ENCODE peak calls at places on chromosome 10, in five cellular contexts. One of them, this sample, is unnamed.

GRCh38 chr10:117675516-117675915 is 133.0 kb downstream of the EMX2 start:
- DNase-seq in HCT116: no peak
- DNase-seq in fibroblast of mammary gland: no peak
- DNase-seq in neural crest cell: no peak
- DNase-seq in CD4-positive, alpha-beta T cell: no peak
- DNase-seq in this sample: no peak

GRCh38 chr10:108039821-108040584 is 875.5 kb upstream of the SORCS1 start:
- DNase-seq in HCT116: no peak
- DNase-seq in fibroblast of mammary gland: no peak
- DNase-seq in neural crest cell: no peak
- DNase-seq in CD4-positive, alpha-beta T cell: no peak
- DNase-seq in this sample: no peak

GRCh38 chr10:66252986-66253385 is 672.9 kb upstream of the LRRTM3 start:
- DNase-seq in HCT116: no peak
- DNase-seq in fibroblast of mammary gland: no peak
- DNase-seq in CD4-positive, alpha-beta T cell: no peak
- DNase-seq in neural crest cell: no peak
- DNase-seq in this sample: no peak

GRCh38 chr10:71222541-71223364 is 10.4 kb downstream of the UNC5B start:
- DNase-seq in HCT116: no peak
- DNase-seq in CD4-positive, alpha-beta T cell: no peak
- DNase-seq in fibroblast of mammary gland: peak; percentile 44
- DNase-seq in neural crest cell: no peak
- DNase-seq in this sample: no peak

GRCh38 chr10:80265740-80266512 is 23.5 kb downstream of the MAT1A start:
- DNase-seq in fibroblast of mammary gland: no peak
- DNase-seq in HCT116: no peak
- DNase-seq in CD4-positive, alpha-beta T cell: no peak
- DNase-seq in neural crest cell: peak; percentile 14
- DNase-seq in this sample: no peak

GRCh38 chr10:84783909-84784308 is 455.5 kb downstream of the CCSER2 start:
- DNase-seq in neural crest cell: no peak
- DNase-seq in HCT116: no peak
- DNase-seq in CD4-positive, alpha-beta T cell: no peak
- DNase-seq in fibroblast of mammary gland: no peak
- DNase-seq in this sample: no peak

GRCh38 chr10:13891542-13892431 is 305.0 kb downstream of the PRPF18 start:
- DNase-seq in neural crest cell: peak; percentile 24
- DNase-seq in CD4-positive, alpha-beta T cell: no peak
- DNase-seq in fibroblast of mammary gland: peak; percentile 18
- DNase-seq in HCT116: no peak
- DNase-seq in this sample: no peak

GRCh38 chr10:127092916-127093315 is 103.5 kb downstream of the INSYN2A start:
- DNase-seq in neural crest cell: no peak
- DNase-seq in HCT116: no peak
- DNase-seq in fibroblast of mammary gland: no peak
- DNase-seq in CD4-positive, alpha-beta T cell: no peak
- DNase-seq in this sample: no peak

GRCh38 chr10:24272374-24272773 is 63.4 kb downstream of the KIAA1217 start:
- DNase-seq in HCT116: no peak
- DNase-seq in neural crest cell: no peak
- DNase-seq in fibroblast of mammary gland: no peak
- DNase-seq in CD4-positive, alpha-beta T cell: no peak
- DNase-seq in this sample: no peak

GRCh38 chr10:35462491-35462934 is 126.2 kb downstream of the CCNY start:
- DNase-seq in neural crest cell: no peak
- DNase-seq in fibroblast of mammary gland: no peak
- DNase-seq in HCT116: no peak
- DNase-seq in CD4-positive, alpha-beta T cell: no peak
- DNase-seq in this sample: no peak

GRCh38 chr10:62715383-62715782 is 89.1 kb upstream of the ADO start:
- DNase-seq in fibroblast of mammary gland: no peak
- DNase-seq in HCT116: no peak
- DNase-seq in neural crest cell: no peak
- DNase-seq in CD4-positive, alpha-beta T cell: no peak
- DNase-seq in this sample: no peak

GRCh38 chr10:73359492-73359891 is 828 bp upstream of the CFAP70 start:
- DNase-seq in CD4-positive, alpha-beta T cell: no peak
- DNase-seq in neural crest cell: no peak
- DNase-seq in HCT116: no peak
- DNase-seq in fibroblast of mammary gland: peak; percentile 40
- DNase-seq in this sample: no peak

GRCh38 chr10:12097791-12098190 is 29.0 kb downstream of the DHTKD1 start:
- DNase-seq in HCT116: no peak
- DNase-seq in CD4-positive, alpha-beta T cell: no peak
- DNase-seq in neural crest cell: no peak
- DNase-seq in fibroblast of mammary gland: peak; percentile 15
- DNase-seq in this sample: peak; percentile 38

GRCh38 chr10:17668435-17669184 is 24.7 kb downstream of the STAM start:
- DNase-seq in fibroblast of mammary gland: no peak
- DNase-seq in neural crest cell: no peak
- DNase-seq in HCT116: no peak
- DNase-seq in CD4-positive, alpha-beta T cell: no peak
- DNase-seq in this sample: no peak

GRCh38 chr10:101237080-101237817 is 8.0 kb upstream of the LBX1 start:
- DNase-seq in HCT116: no peak
- DNase-seq in CD4-positive, alpha-beta T cell: no peak
- DNase-seq in fibroblast of mammary gland: no peak
- DNase-seq in neural crest cell: no peak
- DNase-seq in this sample: no peak

GRCh38 chr10:23368816-23369640 is 24.4 kb upstream of the C10orf67 start:
- DNase-seq in HCT116: no peak
- DNase-seq in fibroblast of mammary gland: no peak
- DNase-seq in CD4-positive, alpha-beta T cell: no peak
- DNase-seq in neural crest cell: no peak
- DNase-seq in this sample: no peak

GRCh38 chr10:100009793-100010676 is at the start of gene DNMBP:
- DNase-seq in neural crest cell: peak; percentile 78
- DNase-seq in CD4-positive, alpha-beta T cell: peak; percentile 54
- DNase-seq in fibroblast of mammary gland: peak; percentile 75
- DNase-seq in HCT116: peak; percentile 63
- DNase-seq in this sample: peak; percentile 60

GRCh38 chr10:126156012-126156411 is 232.3 kb downstream of the ADAM12 start:
- DNase-seq in CD4-positive, alpha-beta T cell: no peak
- DNase-seq in fibroblast of mammary gland: no peak
- DNase-seq in neural crest cell: no peak
- DNase-seq in HCT116: no peak
- DNase-seq in this sample: no peak

GRCh38 chr10:72261323-72262018 is 12.3 kb upstream of the DDIT4 start:
- DNase-seq in fibroblast of mammary gland: no peak
- DNase-seq in HCT116: no peak
- DNase-seq in neural crest cell: no peak
- DNase-seq in CD4-positive, alpha-beta T cell: no peak
- DNase-seq in this sample: no peak

GRCh38 chr10:106913294-106913693 is 251.2 kb downstream of the SORCS1 start:
- DNase-seq in fibroblast of mammary gland: no peak
- DNase-seq in HCT116: no peak
- DNase-seq in neural crest cell: no peak
- DNase-seq in CD4-positive, alpha-beta T cell: no peak
- DNase-seq in this sample: no peak

GRCh38 chr10:68666280-68666760 is 54.7 kb upstream of the CCAR1 start:
- DNase-seq in neural crest cell: no peak
- DNase-seq in HCT116: no peak
- DNase-seq in fibroblast of mammary gland: peak; percentile 93
- DNase-seq in CD4-positive, alpha-beta T cell: no peak
- DNase-seq in this sample: peak; percentile 76

GRCh38 chr10:58807631-58808024 is 295.0 kb downstream of the BICC1 start:
- DNase-seq in fibroblast of mammary gland: peak; percentile 93
- DNase-seq in HCT116: no peak
- DNase-seq in neural crest cell: no peak
- DNase-seq in CD4-positive, alpha-beta T cell: no peak
- DNase-seq in this sample: no peak

GRCh38 chr10:77844713-77845454 is 81.7 kb downstream of the DLG5 start:
- DNase-seq in HCT116: peak; percentile 38
- DNase-seq in CD4-positive, alpha-beta T cell: no peak
- DNase-seq in fibroblast of mammary gland: peak; percentile 71
- DNase-seq in neural crest cell: no peak
- DNase-seq in this sample: peak; percentile 79

GRCh38 chr10:90175161-90175681 is 473.8 kb downstream of the KIF20B start:
- DNase-seq in CD4-positive, alpha-beta T cell: no peak
- DNase-seq in neural crest cell: no peak
- DNase-seq in HCT116: no peak
- DNase-seq in fibroblast of mammary gland: peak; percentile 80
- DNase-seq in this sample: no peak

GRCh38 chr10:49759787-49760551 is 2.2 kb downstream of the OGDHL start:
- DNase-seq in fibroblast of mammary gland: no peak
- DNase-seq in neural crest cell: no peak
- DNase-seq in HCT116: no peak
- DNase-seq in CD4-positive, alpha-beta T cell: no peak
- DNase-seq in this sample: no peak

GRCh38 chr10:49760789-49761188 is 1.3 kb downstream of the OGDHL start:
- DNase-seq in CD4-positive, alpha-beta T cell: no peak
- DNase-seq in neural crest cell: no peak
- DNase-seq in HCT116: no peak
- DNase-seq in fibroblast of mammary gland: no peak
- DNase-seq in this sample: no peak

GRCh38 chr10:49762566-49762877 is 399 bp upstream of the OGDHL start:
- DNase-seq in CD4-positive, alpha-beta T cell: no peak
- DNase-seq in HCT116: no peak
- DNase-seq in neural crest cell: no peak
- DNase-seq in fibroblast of mammary gland: no peak
- DNase-seq in this sample: no peak

GRCh38 chr10:49761201-49761788 is 828 bp downstream of the OGDHL start:
- DNase-seq in neural crest cell: no peak
- DNase-seq in CD4-positive, alpha-beta T cell: no peak
- DNase-seq in HCT116: no peak
- DNase-seq in fibroblast of mammary gland: no peak
- DNase-seq in this sample: no peak

GRCh38 chr10:49761789-49762565 is at the start of gene OGDHL:
- DNase-seq in HCT116: peak; percentile 26
- DNase-seq in fibroblast of mammary gland: peak; percentile 26
- DNase-seq in neural crest cell: peak; percentile 82
- DNase-seq in CD4-positive, alpha-beta T cell: no peak
- DNase-seq in this sample: peak; percentile 17
- TF ChIP-seq CTCF in HCT116: no peak
- TF ChIP-seq CTCF in fibroblast of mammary gland: no peak
- TF ChIP-seq CTCF in neural crest cell: no peak
- TF ChIP-seq CTCF in CD4-positive, alpha-beta T cell: no peak
- TF ChIP-seq CTCF in this sample: no peak

DNA sequence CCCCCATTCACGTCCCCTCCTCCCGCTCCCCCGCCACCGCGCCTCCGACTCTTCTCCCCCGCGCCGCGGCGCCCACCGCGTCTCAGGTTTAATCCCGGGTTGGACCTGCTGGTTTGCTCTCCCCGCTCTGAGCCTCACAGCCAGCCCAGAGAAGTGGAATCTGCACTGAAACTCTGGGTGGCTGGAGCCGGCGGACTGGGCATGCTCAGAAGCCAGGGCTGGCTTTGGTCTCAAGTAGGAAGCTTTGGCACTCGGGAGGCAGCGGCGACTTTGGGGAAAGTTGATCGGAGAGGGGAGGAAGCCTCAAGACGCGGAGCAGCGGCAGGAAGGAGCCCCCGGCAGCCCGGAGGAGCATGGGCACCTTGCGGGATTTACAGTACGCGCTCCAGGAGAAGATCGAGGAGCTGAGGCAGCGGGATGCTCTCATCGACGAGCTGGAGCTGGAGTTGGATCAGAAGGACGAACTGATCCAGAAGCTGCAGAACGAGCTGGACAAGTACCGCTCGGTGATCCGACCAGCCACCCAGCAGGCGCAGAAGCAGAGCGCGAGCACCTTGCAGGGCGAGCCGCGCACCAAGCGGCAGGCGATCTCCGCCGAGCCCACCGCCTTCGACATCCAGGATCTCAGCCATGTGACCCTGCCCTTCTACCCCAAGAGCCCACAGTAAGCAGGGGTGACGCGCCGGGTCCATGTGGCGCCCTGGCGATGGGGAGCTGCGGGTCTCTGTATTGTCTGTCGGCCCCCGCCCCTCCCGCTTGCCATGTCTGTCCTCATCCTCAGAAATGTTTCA is at the start of gene PRKG1:
- DNase-seq in CD4-positive, alpha-beta T cell: no peak
- DNase-seq in HCT116: no peak
- DNase-seq in fibroblast of mammary gland: peak; percentile 73
- DNase-seq in neural crest cell: peak; percentile 68
- DNase-seq in this sample: peak; percentile 80
- TF ChIP-seq CTCF in CD4-positive, alpha-beta T cell: no peak
- TF ChIP-seq CTCF in HCT116: no peak
- TF ChIP-seq CTCF in fibroblast of mammary gland: no peak
- TF ChIP-seq CTCF in neural crest cell: no peak
- TF ChIP-seq CTCF in this sample: peak; percentile 3

DNA sequence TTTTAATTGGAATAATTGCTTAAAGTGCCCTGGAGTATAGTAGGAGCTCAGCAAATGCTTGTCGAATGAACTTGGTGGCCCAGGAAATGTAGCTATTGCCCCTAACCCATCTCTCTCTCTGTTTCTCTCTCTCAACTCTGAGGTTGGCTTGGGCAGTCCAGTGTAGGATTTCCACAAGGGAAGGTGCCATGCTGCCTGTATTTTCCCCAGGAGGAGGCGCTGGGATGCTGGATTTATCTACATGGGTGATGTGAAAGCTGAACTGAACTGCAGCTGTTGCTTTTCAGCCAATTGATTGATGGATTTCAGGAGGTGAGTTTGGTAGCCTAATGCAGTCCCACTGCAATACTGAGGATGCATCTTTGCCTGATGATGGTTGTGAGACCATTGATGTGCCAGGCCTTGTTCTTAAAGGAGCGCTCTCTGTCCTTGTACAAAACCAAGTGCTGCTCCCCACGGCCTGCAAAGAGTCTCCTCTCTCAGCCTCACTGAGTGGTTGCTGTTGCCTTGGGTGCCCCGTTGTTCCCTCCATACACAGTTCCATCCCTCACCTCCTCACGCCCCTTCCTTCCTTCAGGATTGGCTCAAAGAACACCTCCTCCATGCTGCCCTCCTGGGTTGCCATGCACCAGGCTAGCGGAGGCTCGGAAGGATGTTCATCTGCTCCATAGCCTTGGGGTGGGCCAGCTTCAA is 200.6 kb downstream of the GLRX3 start:
- DNase-seq in fibroblast of mammary gland: no peak
- DNase-seq in HCT116: no peak
- DNase-seq in CD4-positive, alpha-beta T cell: no peak
- DNase-seq in neural crest cell: no peak
- DNase-seq in this sample: no peak
- TF ChIP-seq CTCF in fibroblast of mammary gland: no peak
- TF ChIP-seq CTCF in HCT116: peak; percentile 9
- TF ChIP-seq CTCF in CD4-positive, alpha-beta T cell: no peak
- TF ChIP-seq CTCF in neural crest cell: peak; percentile 46
- TF ChIP-seq CTCF in this sample: no peak

DNA sequence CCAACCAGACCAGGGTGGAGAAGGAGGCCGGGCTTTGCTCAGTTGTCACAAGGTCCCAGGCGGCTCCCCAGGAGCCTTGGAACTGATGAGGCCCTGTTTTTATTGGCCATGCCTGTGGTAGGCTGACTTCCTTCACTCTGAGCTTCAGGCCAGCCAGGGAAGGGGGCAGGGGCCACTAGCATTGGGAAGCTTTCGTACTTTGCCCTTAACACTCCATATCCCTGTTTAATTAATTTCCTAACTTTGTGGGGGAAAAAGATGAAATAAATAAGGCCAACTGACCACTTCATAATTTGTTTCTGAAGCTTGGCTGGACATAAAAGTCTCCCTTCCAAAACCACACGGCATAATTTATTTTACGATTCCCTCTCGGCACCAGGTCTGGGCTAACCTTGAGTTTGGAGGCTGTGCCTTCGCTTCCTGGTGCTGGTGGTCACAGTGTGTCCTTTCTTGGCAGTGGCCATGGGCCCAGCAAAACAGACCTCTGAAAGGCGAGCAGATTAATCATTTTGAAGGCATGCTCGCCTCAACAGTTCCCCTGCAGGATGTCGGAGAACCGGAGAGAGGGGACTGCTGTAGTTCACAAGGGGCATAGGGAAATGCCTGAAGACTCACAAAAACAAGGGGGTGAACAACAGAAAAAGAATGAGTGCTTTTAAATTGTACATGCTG is 965.9 kb downstream of the LRMDA start:
- DNase-seq in neural crest cell: no peak
- DNase-seq in fibroblast of mammary gland: peak; percentile 40
- DNase-seq in HCT116: no peak
- DNase-seq in CD4-positive, alpha-beta T cell: no peak
- DNase-seq in this sample: peak; percentile 69
- TF ChIP-seq CTCF in neural crest cell: no peak
- TF ChIP-seq CTCF in fibroblast of mammary gland: no peak
- TF ChIP-seq CTCF in HCT116: no peak
- TF ChIP-seq CTCF in CD4-positive, alpha-beta T cell: no peak
- TF ChIP-seq CTCF in this sample: peak; percentile 46

This sample was measured in brain microvascular endothelial cell.